ENCODE peak calls at places on chromosomes 2 and 18, in four cellular contexts. P is NCI-H1048; K is stimulated activated CD4-positive, alpha-beta T cell treated with anti-CD3 and anti-CD28 coated beads, Interleukin-1b, Interleukin-23, amount 100 ng/mL, for 24 hours; G is neural progenitor cell. T is an unnamed sample.

GRCh38 chr2:101012706-101013181 is 10.7 kb downstream of the RPL31 start:
- DNase-seq in P (no peak), K (no peak), G (peak), T (peak)

GRCh38 chr2:120517790-120518469 is 172.0 kb downstream of the INHBB start:
- DNase-seq in P (no peak), K (no peak), G (no peak), T (no peak)

GRCh38 chr2:30527859-30528258 is 80.8 kb downstream of the LCLAT1 start:
- DNase-seq in P (no peak), K (no peak), G (no peak), T (no peak)

GRCh38 chr2:48592067-48592466 is 25.6 kb upstream of the GTF2A1L start:
- DNase-seq in P (no peak), K (no peak), G (no peak), T (no peak)

GRCh38 chr18:55401275-55401620 is 186.7 kb downstream of the TCF4 start:
- DNase-seq in P (no peak), K (no peak), G (no peak), T (no peak)

GRCh38 chr2:187547353-187547979 is 6.8 kb downstream of the TFPI start:
- DNase-seq in P (no peak), K (no peak), G (no peak), T (no peak)

GRCh38 chr2:224165901-224166319 is 126.8 kb upstream of the SERPINE2 start:
- DNase-seq in P (no peak), K (no peak), G (no peak), T (no peak)

GRCh38 chr2:121316986-121317385 is 32.0 kb upstream of the TFCP2L1 start:
- DNase-seq in P (no peak), K (no peak), G (no peak), T (no peak)

GRCh38 chr2:234142530-234142929 is 92.0 kb downstream of the SPP2 start:
- DNase-seq in P (no peak), K (no peak), G (no peak), T (no peak)

GRCh38 chr2:46481541-46482193 is 2.3 kb downstream of the TMEM247 start:
- DNase-seq in P (no peak), K (no peak), G (no peak), T (no peak)

GRCh38 chr2:27152796-27153464 is 4.1 kb downstream of the TCF23 start:
- DNase-seq in P (no peak), K (no peak), G (no peak), T (no peak)

GRCh38 chr18:7417742-7418141 is 149.4 kb upstream of the PTPRM start:
- DNase-seq in P (no peak), K (no peak), G (no peak), T (no peak)

GRCh38 chr18:45249306-45249705 is 366.0 kb upstream of the SLC14A2 start:
- DNase-seq in P (no peak), K (no peak), G (no peak), T (no peak)

GRCh38 chr2:120828066-120828465 is 92.4 kb downstream of the GLI2 start:
- DNase-seq in P (no peak), K (no peak), G (no peak), T (no peak)

GRCh38 chr2:177281400-177282021 is 17.0 kb upstream of the NFE2L2 start:
- DNase-seq in P (no peak), K (no peak), G (no peak), T (no peak)

GRCh38 chr2:198452327-198452726 is 647.9 kb downstream of the PLCL1 start:
- DNase-seq in P (no peak), K (no peak), G (no peak), T (no peak)

GRCh38 chr2:29157131-29157530 is 41.9 kb downstream of the CLIP4 start:
- DNase-seq in P (no peak), K (no peak), G (peak), T (no peak)

T was measured in H1.